ENCODE peak calls at places on chromosomes 3 and 15, in six cellular contexts. One of them, this sample, is unnamed.

GRCh38 chr15:39419651-39420050 is 161.2 kb upstream of the THBS1 start:
- DNase-seq in NCI-H2171 treated with DMSO at 0.1 percent for 48 hours: no peak
- DNase-seq in NCI-H1092: no peak
- DNase-seq in stimulated activated CD4-positive, alpha-beta T cell treated with anti-CD3 and anti-CD28 coated beads, Interleukin-12 subunit alpha, Interleukin-12 subunit beta, amount 100 ng/mL, for 4 hours: no peak
- DNase-seq in HCT116: no peak
- DNase-seq in T-helper 1 cell: no peak
- DNase-seq in this sample: no peak

GRCh38 chr15:23589012-23589411 is 23.5 kb downstream of the MKRN3 start:
- DNase-seq in NCI-H2171 treated with DMSO at 0.1 percent for 48 hours: no peak
- DNase-seq in NCI-H1092: no peak
- DNase-seq in stimulated activated CD4-positive, alpha-beta T cell treated with anti-CD3 and anti-CD28 coated beads, Interleukin-12 subunit alpha, Interleukin-12 subunit beta, amount 100 ng/mL, for 4 hours: no peak
- DNase-seq in HCT116: no peak
- DNase-seq in T-helper 1 cell: no peak
- DNase-seq in this sample: no peak

GRCh38 chr15:84992157-84992940 is 10.7 kb downstream of the PDE8A start:
- DNase-seq in NCI-H2171 treated with DMSO at 0.1 percent for 48 hours: no peak
- DNase-seq in NCI-H1092: no peak
- DNase-seq in stimulated activated CD4-positive, alpha-beta T cell treated with anti-CD3 and anti-CD28 coated beads, Interleukin-12 subunit alpha, Interleukin-12 subunit beta, amount 100 ng/mL, for 4 hours: peak; percentile 18
- DNase-seq in HCT116: peak; percentile 93
- DNase-seq in T-helper 1 cell: peak; percentile 10
- DNase-seq in this sample: no peak

GRCh38 chr3:115851571-115851970 is 228.3 kb downstream of the GAP43 start:
- DNase-seq in NCI-H2171 treated with DMSO at 0.1 percent for 48 hours: no peak
- DNase-seq in NCI-H1092: no peak
- DNase-seq in stimulated activated CD4-positive, alpha-beta T cell treated with anti-CD3 and anti-CD28 coated beads, Interleukin-12 subunit alpha, Interleukin-12 subunit beta, amount 100 ng/mL, for 4 hours: no peak
- DNase-seq in HCT116: no peak
- DNase-seq in T-helper 1 cell: no peak
- DNase-seq in this sample: no peak

GRCh38 chr3:174869448-174869847 is 10.3 kb downstream of the NAALADL2 start:
- DNase-seq in NCI-H2171 treated with DMSO at 0.1 percent for 48 hours: no peak
- DNase-seq in NCI-H1092: no peak
- DNase-seq in stimulated activated CD4-positive, alpha-beta T cell treated with anti-CD3 and anti-CD28 coated beads, Interleukin-12 subunit alpha, Interleukin-12 subunit beta, amount 100 ng/mL, for 4 hours: no peak
- DNase-seq in HCT116: no peak
- DNase-seq in T-helper 1 cell: no peak
- DNase-seq in this sample: no peak

GRCh38 chr3:11602886-11603285 is 40.8 kb downstream of the VGLL4 start:
- DNase-seq in NCI-H2171 treated with DMSO at 0.1 percent for 48 hours: no peak
- DNase-seq in NCI-H1092: no peak
- DNase-seq in stimulated activated CD4-positive, alpha-beta T cell treated with anti-CD3 and anti-CD28 coated beads, Interleukin-12 subunit alpha, Interleukin-12 subunit beta, amount 100 ng/mL, for 4 hours: no peak
- DNase-seq in HCT116: no peak
- DNase-seq in T-helper 1 cell: no peak
- DNase-seq in this sample: no peak

GRCh38 chr15:100559330-100559729 is 30.6 kb upstream of the CERS3 start:
- DNase-seq in NCI-H2171 treated with DMSO at 0.1 percent for 48 hours: no peak
- DNase-seq in NCI-H1092: no peak
- DNase-seq in stimulated activated CD4-positive, alpha-beta T cell treated with anti-CD3 and anti-CD28 coated beads, Interleukin-12 subunit alpha, Interleukin-12 subunit beta, amount 100 ng/mL, for 4 hours: no peak
- DNase-seq in HCT116: no peak
- DNase-seq in T-helper 1 cell: no peak
- DNase-seq in this sample: no peak

GRCh38 chr15:25235391-25235790 is 203.4 kb downstream of the UBE3A start:
- DNase-seq in NCI-H2171 treated with DMSO at 0.1 percent for 48 hours: no peak
- DNase-seq in NCI-H1092: no peak
- DNase-seq in stimulated activated CD4-positive, alpha-beta T cell treated with anti-CD3 and anti-CD28 coated beads, Interleukin-12 subunit alpha, Interleukin-12 subunit beta, amount 100 ng/mL, for 4 hours: no peak
- DNase-seq in HCT116: no peak
- DNase-seq in T-helper 1 cell: no peak
- DNase-seq in this sample: no peak

GRCh38 chr3:141539441-141540187 is 52.8 kb downstream of the RASA2 start:
- DNase-seq in NCI-H2171 treated with DMSO at 0.1 percent for 48 hours: no peak
- DNase-seq in NCI-H1092: no peak
- DNase-seq in stimulated activated CD4-positive, alpha-beta T cell treated with anti-CD3 and anti-CD28 coated beads, Interleukin-12 subunit alpha, Interleukin-12 subunit beta, amount 100 ng/mL, for 4 hours: no peak
- DNase-seq in HCT116: no peak
- DNase-seq in T-helper 1 cell: no peak
- DNase-seq in this sample: no peak

GRCh38 chr15:73021139-73021621 is 31.1 kb upstream of the NEO1 start:
- DNase-seq in NCI-H2171 treated with DMSO at 0.1 percent for 48 hours: no peak
- DNase-seq in NCI-H1092: no peak
- DNase-seq in stimulated activated CD4-positive, alpha-beta T cell treated with anti-CD3 and anti-CD28 coated beads, Interleukin-12 subunit alpha, Interleukin-12 subunit beta, amount 100 ng/mL, for 4 hours: no peak
- DNase-seq in HCT116: no peak
- DNase-seq in T-helper 1 cell: no peak
- DNase-seq in this sample: peak; percentile 65

GRCh38 chr3:76131396-76132153 is 346.2 kb upstream of the ZNF717 start:
- DNase-seq in NCI-H2171 treated with DMSO at 0.1 percent for 48 hours: no peak
- DNase-seq in NCI-H1092: no peak
- DNase-seq in stimulated activated CD4-positive, alpha-beta T cell treated with anti-CD3 and anti-CD28 coated beads, Interleukin-12 subunit alpha, Interleukin-12 subunit beta, amount 100 ng/mL, for 4 hours: no peak
- DNase-seq in HCT116: no peak
- DNase-seq in T-helper 1 cell: no peak
- DNase-seq in this sample: no peak

GRCh38 chr3:46383946-46384330 is 13.2 kb downstream of the CCR5 start:
- DNase-seq in NCI-H2171 treated with DMSO at 0.1 percent for 48 hours: no peak
- DNase-seq in NCI-H1092: no peak
- DNase-seq in stimulated activated CD4-positive, alpha-beta T cell treated with anti-CD3 and anti-CD28 coated beads, Interleukin-12 subunit alpha, Interleukin-12 subunit beta, amount 100 ng/mL, for 4 hours: no peak
- DNase-seq in HCT116: no peak
- DNase-seq in T-helper 1 cell: no peak
- DNase-seq in this sample: no peak

GRCh38 chr3:157335677-157336076 is 101.0 kb upstream of the PTX3 start:
- DNase-seq in NCI-H2171 treated with DMSO at 0.1 percent for 48 hours: no peak
- DNase-seq in NCI-H1092: no peak
- DNase-seq in stimulated activated CD4-positive, alpha-beta T cell treated with anti-CD3 and anti-CD28 coated beads, Interleukin-12 subunit alpha, Interleukin-12 subunit beta, amount 100 ng/mL, for 4 hours: no peak
- DNase-seq in HCT116: no peak
- DNase-seq in T-helper 1 cell: no peak
- DNase-seq in this sample: peak; percentile 36

GRCh38 chr15:40069178-40070165 is 30.5 kb upstream of the SRP14 start:
- DNase-seq in NCI-H2171 treated with DMSO at 0.1 percent for 48 hours: peak; percentile 94
- DNase-seq in NCI-H1092: peak; percentile 96
- DNase-seq in stimulated activated CD4-positive, alpha-beta T cell treated with anti-CD3 and anti-CD28 coated beads, Interleukin-12 subunit alpha, Interleukin-12 subunit beta, amount 100 ng/mL, for 4 hours: no peak
- DNase-seq in HCT116: peak; percentile 73
- DNase-seq in T-helper 1 cell: no peak
- DNase-seq in this sample: no peak

GRCh38 chr15:25450163-25450562 is 11.3 kb upstream of the UBE3A start:
- DNase-seq in NCI-H2171 treated with DMSO at 0.1 percent for 48 hours: no peak
- DNase-seq in NCI-H1092: no peak
- DNase-seq in stimulated activated CD4-positive, alpha-beta T cell treated with anti-CD3 and anti-CD28 coated beads, Interleukin-12 subunit alpha, Interleukin-12 subunit beta, amount 100 ng/mL, for 4 hours: no peak
- DNase-seq in HCT116: no peak
- DNase-seq in T-helper 1 cell: no peak
- DNase-seq in this sample: no peak

GRCh38 chr3:171565671-171566070 is 105.5 kb upstream of the TNIK start:
- DNase-seq in NCI-H2171 treated with DMSO at 0.1 percent for 48 hours: peak; percentile 83
- DNase-seq in NCI-H1092: no peak
- DNase-seq in stimulated activated CD4-positive, alpha-beta T cell treated with anti-CD3 and anti-CD28 coated beads, Interleukin-12 subunit alpha, Interleukin-12 subunit beta, amount 100 ng/mL, for 4 hours: no peak
- DNase-seq in HCT116: no peak
- DNase-seq in T-helper 1 cell: no peak
- DNase-seq in this sample: no peak

GRCh38 chr3:169244119-169244864 is 419.2 kb downstream of the MECOM start:
- DNase-seq in NCI-H2171 treated with DMSO at 0.1 percent for 48 hours: no peak
- DNase-seq in NCI-H1092: no peak
- DNase-seq in stimulated activated CD4-positive, alpha-beta T cell treated with anti-CD3 and anti-CD28 coated beads, Interleukin-12 subunit alpha, Interleukin-12 subunit beta, amount 100 ng/mL, for 4 hours: no peak
- DNase-seq in HCT116: no peak
- DNase-seq in T-helper 1 cell: no peak
- DNase-seq in this sample: no peak

GRCh38 chr3:172076212-172076611 is 36.8 kb downstream of the FNDC3B start:
- DNase-seq in NCI-H2171 treated with DMSO at 0.1 percent for 48 hours: peak; percentile 33
- DNase-seq in NCI-H1092: no peak
- DNase-seq in stimulated activated CD4-positive, alpha-beta T cell treated with anti-CD3 and anti-CD28 coated beads, Interleukin-12 subunit alpha, Interleukin-12 subunit beta, amount 100 ng/mL, for 4 hours: no peak
- DNase-seq in HCT116: no peak
- DNase-seq in T-helper 1 cell: no peak
- DNase-seq in this sample: no peak

GRCh38 chr3:157786216-157786615 is 283.0 kb upstream of the VEPH1 start:
- DNase-seq in NCI-H2171 treated with DMSO at 0.1 percent for 48 hours: no peak
- DNase-seq in NCI-H1092: no peak
- DNase-seq in stimulated activated CD4-positive, alpha-beta T cell treated with anti-CD3 and anti-CD28 coated beads, Interleukin-12 subunit alpha, Interleukin-12 subunit beta, amount 100 ng/mL, for 4 hours: no peak
- DNase-seq in HCT116: no peak
- DNase-seq in T-helper 1 cell: no peak
- DNase-seq in this sample: no peak

GRCh38 chr3:146468234-146468931 is 978 bp downstream of the PLSCR2 start:
- DNase-seq in NCI-H2171 treated with DMSO at 0.1 percent for 48 hours: no peak
- DNase-seq in NCI-H1092: no peak
- DNase-seq in stimulated activated CD4-positive, alpha-beta T cell treated with anti-CD3 and anti-CD28 coated beads, Interleukin-12 subunit alpha, Interleukin-12 subunit beta, amount 100 ng/mL, for 4 hours: no peak
- DNase-seq in HCT116: no peak
- DNase-seq in T-helper 1 cell: no peak
- DNase-seq in this sample: no peak

GRCh38 chr15:68518046-68518445 is 60.7 kb upstream of the CORO2B start:
- DNase-seq in NCI-H2171 treated with DMSO at 0.1 percent for 48 hours: no peak
- DNase-seq in NCI-H1092: no peak
- DNase-seq in stimulated activated CD4-positive, alpha-beta T cell treated with anti-CD3 and anti-CD28 coated beads, Interleukin-12 subunit alpha, Interleukin-12 subunit beta, amount 100 ng/mL, for 4 hours: no peak
- DNase-seq in HCT116: no peak
- DNase-seq in T-helper 1 cell: no peak
- DNase-seq in this sample: no peak

GRCh38 chr15:57444877-57445513 is 68.7 kb downstream of the CGNL1 start:
- DNase-seq in NCI-H2171 treated with DMSO at 0.1 percent for 48 hours: no peak
- DNase-seq in NCI-H1092: no peak
- DNase-seq in stimulated activated CD4-positive, alpha-beta T cell treated with anti-CD3 and anti-CD28 coated beads, Interleukin-12 subunit alpha, Interleukin-12 subunit beta, amount 100 ng/mL, for 4 hours: no peak
- DNase-seq in HCT116: no peak
- DNase-seq in T-helper 1 cell: no peak
- DNase-seq in this sample: no peak

GRCh38 chr15:74050127-74050526 is 32.2 kb downstream of the GOLGA6A start:
- DNase-seq in NCI-H2171 treated with DMSO at 0.1 percent for 48 hours: peak; percentile 82
- DNase-seq in NCI-H1092: no peak
- DNase-seq in stimulated activated CD4-positive, alpha-beta T cell treated with anti-CD3 and anti-CD28 coated beads, Interleukin-12 subunit alpha, Interleukin-12 subunit beta, amount 100 ng/mL, for 4 hours: no peak
- DNase-seq in HCT116: no peak
- DNase-seq in T-helper 1 cell: no peak
- DNase-seq in this sample: no peak

GRCh38 chr3:47406762-47407149 is 25.9 kb downstream of the PTPN23 start:
- DNase-seq in NCI-H2171 treated with DMSO at 0.1 percent for 48 hours: peak; percentile 2
- DNase-seq in NCI-H1092: no peak
- DNase-seq in stimulated activated CD4-positive, alpha-beta T cell treated with anti-CD3 and anti-CD28 coated beads, Interleukin-12 subunit alpha, Interleukin-12 subunit beta, amount 100 ng/mL, for 4 hours: no peak
- DNase-seq in HCT116: no peak
- DNase-seq in T-helper 1 cell: no peak
- DNase-seq in this sample: no peak

This sample was measured in neuronal stem cell.